ENCODE peak calls at places on chromosomes 3 and 15, in ten cellular contexts. Q is NCI-H1417; Y is fibroblast of pulmonary artery; X is stimulated activated CD4-positive, alpha-beta T cell treated with anti-CD3 and anti-CD28 coated beads, Interleukin-4, amount 100 ng/mL, for 1 hour; U is posterior vena cava; P is transverse colon; G is HT-29; T is NCI-H524; Z is EL; N is NCI-H2107. L is an unnamed sample.

GRCh38 chr3:64878372-64878771 is 190.6 kb upstream of the ADAMTS9 start:
- DNase-seq in Q (no peak), Y (peak), X (no peak), U (no peak), P (no peak), G (no peak), T (no peak), Z (no peak), N (no peak), L (no peak)

GRCh38 chr15:80019168-80019745 is 40.2 kb upstream of the ZFAND6 start:
- DNase-seq in Q (no peak), Y (no peak), X (no peak), U (no peak), P (no peak), G (no peak), T (no peak), Z (no peak), N (no peak), L (no peak)

GRCh38 chr15:93467327-93467726 is 378.3 kb upstream of the RGMA start:
- DNase-seq in Q (peak), Y (no peak), X (no peak), U (peak), P (peak), G (no peak), T (peak), Z (no peak), N (no peak), L (no peak)

GRCh38 chr15:98394546-98394945 is 253.8 kb upstream of the IGF1R start:
- DNase-seq in Q (no peak), Y (no peak), X (no peak), U (no peak), P (no peak), G (no peak), T (no peak), Z (no peak), N (no peak), L (no peak)

GRCh38 chr3:108554913-108555571 is 34.2 kb downstream of the CIP2A start:
- DNase-seq in Q (no peak), Y (no peak), X (no peak), U (no peak), P (no peak), G (no peak), T (no peak), Z (peak), N (no peak), L (no peak)

GRCh38 chr3:161253711-161254110 is 32.6 kb downstream of the NMD3 start:
- DNase-seq in Q (no peak), Y (peak), X (no peak), U (no peak), P (no peak), G (no peak), T (no peak), Z (no peak), N (no peak), L (no peak)

GRCh38 chr3:46705751-46706572 is 4.8 kb downstream of the TMIE start:
- DNase-seq in Q (peak), Y (peak), X (no peak), U (peak), P (peak), G (peak), T (no peak), Z (peak), N (no peak), L (no peak)

GRCh38 chr3:187914231-187914630 is 169.0 kb upstream of the BCL6 start:
- DNase-seq in Q (no peak), Y (no peak), X (no peak), U (no peak), P (no peak), G (peak), T (no peak), Z (no peak), N (no peak), L (no peak)

GRCh38 chr3:11696054-11696453 is 52.3 kb upstream of the VGLL4 start:
- DNase-seq in Q (no peak), Y (no peak), X (no peak), U (no peak), P (no peak), G (no peak), T (no peak), Z (no peak), N (no peak), L (no peak)

GRCh38 chr3:152834354-152835310 is at the start of gene P2RY1:
- DNase-seq in Q (peak), Y (peak), X (peak), U (peak), P (peak), G (peak), T (peak), Z (peak), N (peak), L (no peak)

GRCh38 chr3:8204846-8205624 is 296.6 kb upstream of the LMCD1 start:
- DNase-seq in Q (no peak), Y (peak), X (no peak), U (no peak), P (no peak), G (no peak), T (no peak), Z (no peak), N (no peak), L (no peak)

GRCh38 chr15:72538931-72539330 is 64.8 kb downstream of the ARIH1 start:
- DNase-seq in Q (no peak), Y (no peak), X (no peak), U (no peak), P (no peak), G (no peak), T (no peak), Z (no peak), N (no peak), L (no peak)

GRCh38 chr15:93302080-93302765 is 213.2 kb upstream of the RGMA start:
- DNase-seq in Q (no peak), Y (no peak), X (no peak), U (no peak), P (no peak), G (no peak), T (no peak), Z (no peak), N (no peak), L (no peak)

GRCh38 chr15:64949383-64950141 is 37.9 kb downstream of the ANKDD1A start:
- DNase-seq in Q (no peak), Y (no peak), X (no peak), U (no peak), P (no peak), G (no peak), T (no peak), Z (no peak), N (no peak), L (no peak)

GRCh38 chr15:72222433-72222832 is 8.6 kb downstream of the PKM start:
- DNase-seq in Q (no peak), Y (peak), X (no peak), U (no peak), P (peak), G (peak), T (no peak), Z (peak), N (no peak), L (no peak)

GRCh38 chr15:25184356-25185155 is 229.8 kb downstream of the SNRPN start:
- DNase-seq in Q (no peak), Y (no peak), X (no peak), U (peak), P (no peak), G (no peak), T (no peak), Z (no peak), N (no peak), L (no peak)

GRCh38 chr3:121111914-121112612 is 204.1 kb downstream of the STXBP5L start:
- DNase-seq in Q (no peak), Y (no peak), X (no peak), U (no peak), P (no peak), G (no peak), T (no peak), Z (no peak), N (no peak), L (no peak)

GRCh38 chr3:180970931-180971330 is 18.6 kb downstream of the DNAJC19 start:
- DNase-seq in Q (no peak), Y (no peak), X (no peak), U (no peak), P (no peak), G (no peak), T (no peak), Z (no peak), N (no peak), L (no peak)

GRCh38 chr3:38579551-38580449 is 69.7 kb downstream of the SCN5A start:
- DNase-seq in Q (no peak), Y (no peak), X (no peak), U (no peak), P (peak), G (no peak), T (no peak), Z (peak), N (no peak), L (no peak)

GRCh38 chr15:51775967-51776816 is 24.8 kb downstream of the TMOD2 start:
- DNase-seq in Q (peak), Y (peak), X (peak), U (no peak), P (peak), G (peak), T (peak), Z (peak), N (peak), L (no peak)

GRCh38 chr3:171817074-171817748 is 6.9 kb upstream of the PLD1 start:
- DNase-seq in Q (no peak), Y (no peak), X (no peak), U (no peak), P (no peak), G (no peak), T (no peak), Z (no peak), N (no peak), L (no peak)

GRCh38 chr3:128970741-128971048 is 23.2 kb downstream of the CFAP92 start:
- DNase-seq in Q (no peak), Y (no peak), X (no peak), U (no peak), P (no peak), G (no peak), T (no peak), Z (no peak), N (no peak), L (no peak)

GRCh38 chr3:127637546-127637945 is 8.6 kb downstream of the PODXL2 start:
- DNase-seq in Q (no peak), Y (no peak), X (no peak), U (peak), P (no peak), G (no peak), T (no peak), Z (no peak), N (no peak), L (no peak)

GRCh38 chr3:97882975-97883598 is 61.3 kb downstream of the CRYBG3 start:
- DNase-seq in Q (no peak), Y (peak), X (no peak), U (no peak), P (no peak), G (peak), T (no peak), Z (peak), N (no peak), L (no peak)

GRCh38 chr3:184186902-184187207 is 856 bp downstream of the ABCF3 start:
- DNase-seq in Q (no peak), Y (no peak), X (no peak), U (peak), P (no peak), G (no peak), T (peak), Z (no peak), N (no peak), L (no peak)

GRCh38 chr3:52121813-52122212 is 32.4 kb downstream of the POC1A start:
- DNase-seq in Q (no peak), Y (no peak), X (no peak), U (no peak), P (no peak), G (no peak), T (no peak), Z (no peak), N (no peak), L (no peak)

GRCh38 chr15:89662893-89663673 is 7.8 kb upstream of the KIF7 start:
- DNase-seq in Q (no peak), Y (peak), X (no peak), U (peak), P (peak), G (peak), T (no peak), Z (peak), N (no peak), L (no peak)

GRCh38 chr3:151660890-151661289 is 72.8 kb upstream of the AADACL2 start:
- DNase-seq in Q (no peak), Y (peak), X (no peak), U (no peak), P (no peak), G (peak), T (no peak), Z (no peak), N (no peak), L (no peak)

GRCh38 chr3:195160257-195160898 is 110.6 kb downstream of the XXYLT1 start:
- DNase-seq in Q (peak), Y (peak), X (no peak), U (no peak), P (no peak), G (no peak), T (no peak), Z (peak), N (no peak), L (no peak)

GRCh38 chr3:25945366-25945765 is 155.5 kb downstream of the OXSM start:
- DNase-seq in Q (no peak), Y (no peak), X (no peak), U (no peak), P (no peak), G (no peak), T (no peak), Z (no peak), N (no peak), L (no peak)

GRCh38 chr3:115401891-115402501 is 221.3 kb upstream of the GAP43 start:
- DNase-seq in Q (no peak), Y (peak), X (no peak), U (no peak), P (no peak), G (no peak), T (no peak), Z (peak), N (no peak), L (no peak)

GRCh38 chr3:128805771-128806170 is 73.6 kb upstream of the ACAD9 start:
- DNase-seq in Q (no peak), Y (peak), X (no peak), U (no peak), P (no peak), G (peak), T (no peak), Z (peak), N (no peak), L (no peak)

GRCh38 chr15:97745481-97746071 is 214.9 kb upstream of the ARRDC4 start:
- DNase-seq in Q (peak), Y (peak), X (peak), U (no peak), P (peak), G (peak), T (peak), Z (peak), N (no peak), L (no peak)

GRCh38 chr3:146300756-146301155 is 49.9 kb upstream of the PLSCR4 start:
- DNase-seq in Q (no peak), Y (no peak), X (no peak), U (no peak), P (no peak), G (no peak), T (no peak), Z (no peak), N (no peak), L (no peak)